ENCODE peak calls at places on chromosomes 13 and 19, in eight cellular contexts. J is GM10248; O is T-helper 2 cell; V is T-helper 1 cell; U is retina; D is stimulated activated CD4-positive, alpha-beta T cell treated with anti-CD3 and anti-CD28 coated beads, TNF-alpha, amount 100 ng/mL, for 1 hour; Z is aorta; L is mammary epithelial cell. E is an unnamed sample.

GRCh38 chr13:74218291-74218690 is 84.1 kb upstream of the KLF12 start:
- DNase-seq in J (no peak), O (no peak), V (no peak), U (no peak), D (no peak), Z (no peak), L (no peak), E (no peak)

GRCh38 chr13:64810701-64811258 is 2419.4 kb downstream of the PCDH9 start:
- DNase-seq in J (no peak), O (no peak), V (no peak), U (no peak), D (no peak), Z (no peak), L (peak; percentile 13), E (no peak)

GRCh38 chr13:78993792-78994191 is 334.8 kb upstream of the OBI1 start:
- DNase-seq in J (no peak), O (no peak), V (no peak), U (no peak), D (no peak), Z (no peak), L (no peak), E (no peak)

GRCh38 chr13:113670541-113670940 is 3.5 kb downstream of the GRK1 start:
- DNase-seq in J (no peak), O (no peak), V (no peak), U (no peak), D (no peak), Z (peak; percentile 61), L (no peak), E (no peak)

GRCh38 chr13:100542546-100543156 is 45.9 kb downstream of the GGACT start:
- DNase-seq in J (peak; percentile 70), O (no peak), V (no peak), U (no peak), D (no peak), Z (no peak), L (peak; percentile 12), E (peak; percentile 45)

GRCh38 chr13:30355405-30355741 is 48.0 kb upstream of the KATNAL1 start:
- DNase-seq in J (peak; percentile 65), O (no peak), V (no peak), U (peak; percentile 25), D (no peak), Z (no peak), L (no peak), E (no peak)

GRCh38 chr13:32165791-32166190 is 134.2 kb downstream of the FRY start:
- DNase-seq in J (no peak), O (no peak), V (no peak), U (no peak), D (no peak), Z (no peak), L (peak; percentile 41), E (peak; percentile 16)

GRCh38 chr19:11191273-11191755 is 6.0 kb downstream of the KANK2 start:
- DNase-seq in J (no peak), O (no peak), V (no peak), U (no peak), D (no peak), Z (peak; percentile 87), L (peak; percentile 5), E (peak; percentile 70)

GRCh38 chr13:99657848-99658265 is 156.6 kb downstream of the TM9SF2 start:
- DNase-seq in J (no peak), O (no peak), V (peak; percentile 13), U (no peak), D (no peak), Z (no peak), L (no peak), E (no peak)

GRCh38 chr13:73304442-73304841 is 245.6 kb downstream of the KLF5 start:
- DNase-seq in J (no peak), O (no peak), V (no peak), U (no peak), D (no peak), Z (no peak), L (no peak), E (no peak)

GRCh38 chr19:18093439-18094161 is 4.0 kb upstream of the MAST3 start:
- DNase-seq in J (no peak), O (no peak), V (no peak), U (no peak), D (no peak), Z (no peak), L (peak; percentile 60), E (peak; percentile 82)

GRCh38 chr13:73248711-73249580 is 190.1 kb downstream of the KLF5 start:
- DNase-seq in J (no peak), O (no peak), V (no peak), U (no peak), D (no peak), Z (no peak), L (peak; percentile 86), E (peak; percentile 82)

GRCh38 chr13:98286814-98287213 is 109.7 kb upstream of the RNF113B start:
- DNase-seq in J (no peak), O (no peak), V (no peak), U (no peak), D (no peak), Z (no peak), L (no peak), E (no peak)

GRCh38 chr19:48695743-48696352 is at the start of gene FUT2:
- DNase-seq in J (no peak), O (no peak), V (no peak), U (no peak), D (no peak), Z (no peak), L (no peak), E (no peak)

GRCh38 chr19:35932291-35932936 is 3.8 kb upstream of the LRFN3 start:
- DNase-seq in J (no peak), O (no peak), V (no peak), U (no peak), D (no peak), Z (no peak), L (no peak), E (no peak)

GRCh38 chr13:76879211-76879875 is 6.9 kb downstream of the KCTD12 start:
- DNase-seq in J (peak; percentile 53), O (no peak), V (peak; percentile 35), U (no peak), D (peak; percentile 29), Z (peak; percentile 89), L (peak; percentile 79), E (peak; percentile 57)

GRCh38 chr13:43785681-43786471 is 896 bp downstream of the ENOX1 start:
- DNase-seq in J (peak; percentile 29), O (no peak), V (no peak), U (peak; percentile 84), D (no peak), Z (peak; percentile 90), L (peak; percentile 56), E (peak; percentile 78)

GRCh38 chr13:31310356-31310755 is 110.6 kb downstream of the B3GLCT start:
- DNase-seq in J (no peak), O (no peak), V (no peak), U (no peak), D (no peak), Z (no peak), L (peak; percentile 1), E (no peak)

GRCh38 chr19:2888739-2889224 is 11.9 kb upstream of the ZNF57 start:
- DNase-seq in J (peak; percentile 67), O (peak; percentile 20), V (peak; percentile 58), U (peak; percentile 38), D (no peak), Z (peak; percentile 85), L (peak; percentile 65), E (peak; percentile 30)

GRCh38 chr19:9878511-9879196 is 43.5 kb downstream of the PIN1 start:
- DNase-seq in J (no peak), O (no peak), V (no peak), U (no peak), D (no peak), Z (no peak), L (no peak), E (no peak)

GRCh38 chr13:105139380-105140285 is 1395.8 kb downstream of the EFNB2 start:
- DNase-seq in J (peak; percentile 68), O (peak; percentile 16), V (peak; percentile 40), U (peak; percentile 18), D (peak; percentile 24), Z (peak; percentile 81), L (no peak), E (no peak)

GRCh38 chr13:112441226-112441625 is 65.1 kb downstream of the SPACA7 start:
- DNase-seq in J (no peak), O (no peak), V (no peak), U (no peak), D (no peak), Z (peak; percentile 69), L (no peak), E (no peak)

GRCh38 chr13:32811297-32811800 is 204.9 kb upstream of the KL start:
- DNase-seq in J (peak; percentile 66), O (no peak), V (no peak), U (no peak), D (no peak), Z (no peak), L (no peak), E (no peak)

GRCh38 chr19:36775768-36776167 is 3.2 kb upstream of the ZNF850 start:
- DNase-seq in J (no peak), O (no peak), V (no peak), U (peak; percentile 47), D (no peak), Z (peak; percentile 76), L (no peak), E (no peak)

GRCh38 chr13:47672982-47673670 is 327.9 kb downstream of the SUCLA2 start:
- DNase-seq in J (no peak), O (no peak), V (no peak), U (no peak), D (no peak), Z (no peak), L (peak; percentile 32), E (no peak)

GRCh38 chr13:20332361-20333096 is 100.4 kb upstream of the GJB6 start:
- DNase-seq in J (no peak), O (no peak), V (no peak), U (no peak), D (no peak), Z (no peak), L (peak; percentile 45), E (no peak)

GRCh38 chr19:15252398-15253018 is 20.3 kb upstream of the EPHX3 start:
- DNase-seq in J (no peak), O (no peak), V (no peak), U (peak; percentile 25), D (no peak), Z (peak; percentile 88), L (no peak), E (no peak)

GRCh38 chr13:108478179-108478578 is 151.2 kb upstream of the MYO16 start:
- DNase-seq in J (no peak), O (no peak), V (no peak), U (no peak), D (no peak), Z (no peak), L (no peak), E (no peak)

GRCh38 chr13:41821195-41821594 is 139.7 kb downstream of the VWA8 start:
- DNase-seq in J (no peak), O (no peak), V (no peak), U (no peak), D (no peak), Z (no peak), L (no peak), E (no peak)

GRCh38 chr13:58343081-58343480 is 711.5 kb downstream of the PCDH17 start:
- DNase-seq in J (no peak), O (no peak), V (no peak), U (no peak), D (no peak), Z (no peak), L (no peak), E (no peak)

GRCh38 chr19:42370068-42370520 is 20.0 kb downstream of the CNFN start:
- DNase-seq in J (no peak), O (no peak), V (no peak), U (no peak), D (no peak), Z (no peak), L (no peak), E (no peak)